ENCODE peak calls at places on chromosome 15, in seven cellular contexts. One of them, this sample, is unnamed.

GRCh38 chr15:99976811-99977271 is 243.6 kb upstream of the LYSMD4 start:
- DNase-seq in mammary epithelial cell: peak; percentile 64
- DNase-seq in AG04450: no peak
- DNase-seq in cardiac muscle cell: no peak
- DNase-seq in sigmoid colon: no peak
- DNase-seq in RWPE1: peak; percentile 73
- DNase-seq in PC-3: no peak
- DNase-seq in this sample: no peak

GRCh38 chr15:59137566-59137965 is 32.6 kb downstream of the CCNB2 start:
- DNase-seq in mammary epithelial cell: no peak
- DNase-seq in AG04450: no peak
- DNase-seq in cardiac muscle cell: no peak
- DNase-seq in sigmoid colon: no peak
- DNase-seq in RWPE1: no peak
- DNase-seq in PC-3: no peak
- DNase-seq in this sample: no peak

GRCh38 chr15:70258369-70259029 is 160.8 kb upstream of the TLE3 start:
- DNase-seq in mammary epithelial cell: no peak
- DNase-seq in AG04450: no peak
- DNase-seq in cardiac muscle cell: no peak
- DNase-seq in sigmoid colon: no peak
- DNase-seq in RWPE1: no peak
- DNase-seq in PC-3: no peak
- DNase-seq in this sample: no peak

GRCh38 chr15:77784361-77785292 is 151.9 kb upstream of the LINGO1 start:
- DNase-seq in mammary epithelial cell: no peak
- DNase-seq in AG04450: no peak
- DNase-seq in cardiac muscle cell: no peak
- DNase-seq in sigmoid colon: no peak
- DNase-seq in RWPE1: peak; percentile 29
- DNase-seq in PC-3: peak; percentile 46
- DNase-seq in this sample: peak; percentile 59

GRCh38 chr15:47717036-47717611 is at the start of gene SEMA6D:
- DNase-seq in mammary epithelial cell: peak; percentile 57
- DNase-seq in AG04450: peak; percentile 54
- DNase-seq in cardiac muscle cell: peak; percentile 95
- DNase-seq in sigmoid colon: peak; percentile 77
- DNase-seq in RWPE1: peak; percentile 86
- DNase-seq in PC-3: peak; percentile 73
- DNase-seq in this sample: peak; percentile 44

GRCh38 chr15:70252056-70252935 is 154.6 kb upstream of the TLE3 start:
- DNase-seq in mammary epithelial cell: peak; percentile 43
- DNase-seq in AG04450: no peak
- DNase-seq in cardiac muscle cell: no peak
- DNase-seq in sigmoid colon: peak; percentile 59
- DNase-seq in RWPE1: peak; percentile 57
- DNase-seq in PC-3: no peak
- DNase-seq in this sample: no peak

GRCh38 chr15:62742409-62743171 is 300.0 kb upstream of the TPM1 start:
- DNase-seq in mammary epithelial cell: peak; percentile 70
- DNase-seq in AG04450: peak; percentile 73
- DNase-seq in cardiac muscle cell: peak; percentile 75
- DNase-seq in sigmoid colon: peak; percentile 92
- DNase-seq in RWPE1: peak; percentile 71
- DNase-seq in PC-3: peak; percentile 63
- DNase-seq in this sample: peak; percentile 63

GRCh38 chr15:87267798-87268197 is 988.7 kb downstream of the NTRK3 start:
- DNase-seq in mammary epithelial cell: peak; percentile 94
- DNase-seq in AG04450: peak; percentile 53
- DNase-seq in cardiac muscle cell: no peak
- DNase-seq in sigmoid colon: no peak
- DNase-seq in RWPE1: peak; percentile 72
- DNase-seq in PC-3: peak; percentile 59
- DNase-seq in this sample: no peak

GRCh38 chr15:69855601-69856000 is 242.1 kb downstream of the TLE3 start:
- DNase-seq in mammary epithelial cell: no peak
- DNase-seq in AG04450: no peak
- DNase-seq in cardiac muscle cell: no peak
- DNase-seq in sigmoid colon: no peak
- DNase-seq in RWPE1: no peak
- DNase-seq in PC-3: no peak
- DNase-seq in this sample: no peak

GRCh38 chr15:43209059-43209824 is 11.6 kb downstream of the EPB42 start:
- DNase-seq in mammary epithelial cell: no peak
- DNase-seq in AG04450: no peak
- DNase-seq in cardiac muscle cell: peak; percentile 54
- DNase-seq in sigmoid colon: no peak
- DNase-seq in RWPE1: no peak
- DNase-seq in PC-3: no peak
- DNase-seq in this sample: peak; percentile 36

GRCh38 chr15:64519897-64520296 is 59.5 kb downstream of the ZNF609 start:
- DNase-seq in mammary epithelial cell: no peak
- DNase-seq in AG04450: no peak
- DNase-seq in cardiac muscle cell: no peak
- DNase-seq in sigmoid colon: no peak
- DNase-seq in RWPE1: no peak
- DNase-seq in PC-3: no peak
- DNase-seq in this sample: no peak
- TF ChIP-seq CTCF in mammary epithelial cell: no peak
- TF ChIP-seq CTCF in AG04450: peak; percentile 18
- TF ChIP-seq CTCF in cardiac muscle cell: peak; percentile 18
- TF ChIP-seq CTCF in sigmoid colon: no peak
- TF ChIP-seq CTCF in RWPE1: no peak
- TF ChIP-seq CTCF in PC-3: no peak
- TF ChIP-seq CTCF in this sample: no peak

DNA sequence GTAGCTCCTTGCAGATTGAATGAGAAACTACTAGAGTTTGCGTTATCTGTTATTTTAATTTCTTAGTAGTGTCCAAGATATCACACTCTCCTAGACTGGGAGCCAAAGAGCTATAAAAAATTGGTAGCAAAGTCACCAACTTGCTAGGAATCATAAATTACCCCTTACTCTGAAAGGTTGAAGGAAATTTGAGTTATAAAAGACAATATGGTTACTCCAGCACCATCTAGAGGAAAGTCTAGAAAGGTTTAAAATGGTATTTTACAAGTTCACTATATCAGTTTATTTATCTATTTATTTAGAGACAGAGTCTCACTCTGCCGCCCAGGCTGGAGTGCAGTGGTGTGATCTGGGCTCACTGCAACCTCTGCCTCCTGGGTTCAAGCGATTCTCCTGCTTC is 121.6 kb downstream of the RBPMS2 start:
- DNase-seq in mammary epithelial cell: no peak
- DNase-seq in AG04450: no peak
- DNase-seq in cardiac muscle cell: no peak
- DNase-seq in sigmoid colon: no peak
- DNase-seq in RWPE1: no peak
- DNase-seq in PC-3: peak; percentile 16
- DNase-seq in this sample: no peak
- TF ChIP-seq CTCF in mammary epithelial cell: peak; percentile 34
- TF ChIP-seq CTCF in AG04450: peak; percentile 44
- TF ChIP-seq CTCF in cardiac muscle cell: peak; percentile 34
- TF ChIP-seq CTCF in sigmoid colon: peak; percentile 10
- TF ChIP-seq CTCF in RWPE1: peak; percentile 50
- TF ChIP-seq CTCF in PC-3: peak; percentile 30
- TF ChIP-seq CTCF in this sample: peak; percentile 35

GRCh38 chr15:60784855-60785254 is 305.9 kb upstream of the ICE2 start:
- DNase-seq in mammary epithelial cell: no peak
- DNase-seq in AG04450: no peak
- DNase-seq in cardiac muscle cell: no peak
- DNase-seq in sigmoid colon: no peak
- DNase-seq in RWPE1: no peak
- DNase-seq in PC-3: no peak
- DNase-seq in this sample: no peak
- TF ChIP-seq CTCF in mammary epithelial cell: no peak
- TF ChIP-seq CTCF in AG04450: no peak
- TF ChIP-seq CTCF in cardiac muscle cell: no peak
- TF ChIP-seq CTCF in sigmoid colon: no peak
- TF ChIP-seq CTCF in RWPE1: no peak
- TF ChIP-seq CTCF in PC-3: no peak
- TF ChIP-seq CTCF in this sample: no peak

GRCh38 chr15:86082619-86083377 is 3.1 kb downstream of the AGBL1 start:
- DNase-seq in mammary epithelial cell: no peak
- DNase-seq in AG04450: no peak
- DNase-seq in cardiac muscle cell: no peak
- DNase-seq in sigmoid colon: no peak
- DNase-seq in RWPE1: no peak
- DNase-seq in PC-3: no peak
- DNase-seq in this sample: no peak

GRCh38 chr15:86080302-86080701 is 631 bp downstream of the AGBL1 start:
- DNase-seq in mammary epithelial cell: no peak
- DNase-seq in AG04450: no peak
- DNase-seq in cardiac muscle cell: no peak
- DNase-seq in sigmoid colon: no peak
- DNase-seq in RWPE1: no peak
- DNase-seq in PC-3: no peak
- DNase-seq in this sample: no peak

GRCh38 chr15:86077070-86077469 is 2.6 kb upstream of the AGBL1 start:
- DNase-seq in mammary epithelial cell: no peak
- DNase-seq in AG04450: no peak
- DNase-seq in cardiac muscle cell: no peak
- DNase-seq in sigmoid colon: no peak
- DNase-seq in RWPE1: no peak
- DNase-seq in PC-3: no peak
- DNase-seq in this sample: no peak

GRCh38 chr15:86076468-86076867 is 3.2 kb upstream of the AGBL1 start:
- DNase-seq in mammary epithelial cell: no peak
- DNase-seq in AG04450: no peak
- DNase-seq in cardiac muscle cell: no peak
- DNase-seq in sigmoid colon: no peak
- DNase-seq in RWPE1: no peak
- DNase-seq in PC-3: no peak
- DNase-seq in this sample: no peak

GRCh38 chr15:86079491-86080266 is at the start of gene AGBL1:
- DNase-seq in mammary epithelial cell: no peak
- DNase-seq in AG04450: no peak
- DNase-seq in cardiac muscle cell: no peak
- DNase-seq in sigmoid colon: no peak
- DNase-seq in RWPE1: no peak
- DNase-seq in PC-3: no peak
- DNase-seq in this sample: no peak
- TF ChIP-seq CTCF in mammary epithelial cell: no peak
- TF ChIP-seq CTCF in AG04450: no peak
- TF ChIP-seq CTCF in cardiac muscle cell: no peak
- TF ChIP-seq CTCF in sigmoid colon: no peak
- TF ChIP-seq CTCF in RWPE1: no peak
- TF ChIP-seq CTCF in PC-3: no peak
- TF ChIP-seq CTCF in this sample: no peak

DNA sequence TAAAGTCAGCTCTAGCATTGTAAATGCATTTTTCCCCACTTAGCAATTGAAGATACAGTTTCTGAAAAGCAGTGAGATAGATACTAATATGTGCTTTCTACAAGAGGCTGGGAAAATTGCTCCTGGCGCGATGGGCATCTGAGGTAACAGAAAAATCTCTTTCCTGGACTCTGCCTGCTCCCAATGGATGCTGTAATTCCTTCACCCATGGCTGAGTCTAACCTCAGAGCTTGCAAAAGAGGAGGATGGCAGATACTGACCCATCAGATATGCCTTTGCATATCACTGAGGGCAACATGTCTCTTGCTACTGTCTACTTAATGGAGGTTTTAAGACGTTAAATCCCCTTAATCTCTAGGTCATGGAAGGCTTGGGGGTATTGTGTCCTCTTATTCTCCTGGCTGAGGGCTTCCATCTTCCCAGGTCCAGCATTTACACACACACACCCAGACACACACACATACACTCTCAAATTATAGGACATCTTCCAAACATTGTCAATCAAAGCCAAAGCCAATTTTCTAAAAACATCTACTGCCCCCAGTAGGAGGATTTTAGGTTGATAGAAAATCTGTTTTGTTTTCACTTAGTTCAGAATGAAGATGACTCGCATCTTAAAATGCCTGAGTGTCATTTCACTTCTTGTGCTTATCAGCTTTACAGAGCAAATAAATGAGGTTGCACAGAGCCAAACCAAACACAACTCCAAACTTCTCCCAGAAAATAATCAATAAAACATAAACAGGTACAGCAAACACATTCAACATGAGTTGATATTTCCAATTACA is 2.4 kb downstream of the TRPM1 start:
- DNase-seq in mammary epithelial cell: no peak
- DNase-seq in AG04450: no peak
- DNase-seq in cardiac muscle cell: no peak
- DNase-seq in sigmoid colon: no peak
- DNase-seq in RWPE1: no peak
- DNase-seq in PC-3: peak; percentile 26
- DNase-seq in this sample: peak; percentile 52
- TF ChIP-seq CTCF in mammary epithelial cell: peak; percentile 19
- TF ChIP-seq CTCF in AG04450: no peak
- TF ChIP-seq CTCF in cardiac muscle cell: no peak
- TF ChIP-seq CTCF in sigmoid colon: no peak
- TF ChIP-seq CTCF in RWPE1: no peak
- TF ChIP-seq CTCF in PC-3: peak; percentile 27
- TF ChIP-seq CTCF in this sample: peak; percentile 4

GRCh38 chr15:61036121-61036520 is 193.0 kb downstream of the RORA start:
- DNase-seq in mammary epithelial cell: no peak
- DNase-seq in AG04450: no peak
- DNase-seq in cardiac muscle cell: no peak
- DNase-seq in sigmoid colon: no peak
- DNase-seq in RWPE1: no peak
- DNase-seq in PC-3: no peak
- DNase-seq in this sample: no peak
- TF ChIP-seq CTCF in mammary epithelial cell: no peak
- TF ChIP-seq CTCF in AG04450: no peak
- TF ChIP-seq CTCF in cardiac muscle cell: no peak
- TF ChIP-seq CTCF in sigmoid colon: no peak
- TF ChIP-seq CTCF in RWPE1: no peak
- TF ChIP-seq CTCF in PC-3: no peak
- TF ChIP-seq CTCF in this sample: no peak

GRCh38 chr15:29747837-29748417 is 74.3 kb downstream of the TJP1 start:
- DNase-seq in mammary epithelial cell: no peak
- DNase-seq in AG04450: no peak
- DNase-seq in cardiac muscle cell: no peak
- DNase-seq in sigmoid colon: no peak
- DNase-seq in RWPE1: peak; percentile 20
- DNase-seq in PC-3: peak; percentile 64
- DNase-seq in this sample: no peak
- TF ChIP-seq CTCF in mammary epithelial cell: peak; percentile 37
- TF ChIP-seq CTCF in AG04450: peak; percentile 46
- TF ChIP-seq CTCF in cardiac muscle cell: peak; percentile 48
- TF ChIP-seq CTCF in sigmoid colon: peak; percentile 31
- TF ChIP-seq CTCF in RWPE1: peak; percentile 71
- TF ChIP-seq CTCF in PC-3: peak; percentile 71
- TF ChIP-seq CTCF in this sample: peak; percentile 27